ENCODE peak calls at places on chromosomes 4 and X, in seven cellular contexts. J is GM23338, V is GM23248, U is HCT116, F is MM.1S, O is PC-3, I is neural progenitor cell. X is an unnamed sample.

GRCh38 chr4:181646864-181647263 is 596.3 kb upstream of the TENM3 start:
- DNase-seq in I (no peak), O (no peak), J (no peak), V (peak), U (no peak), F (no peak), X (no peak)

GRCh38 chr4:114025176-114025777 is 45.8 kb upstream of the ARSJ start:
- DNase-seq in F (peak), V (no peak), J (no peak), O (no peak), U (no peak), I (no peak), X (peak)

GRCh38 chr4:169612869-169613859 is 781 bp upstream of the NEK1 start:
- DNase-seq in F (peak), I (peak), O (peak), J (peak), V (peak), U (peak), X (peak)

GRCh38 chrX:141894733-141895132 is 9.0 kb upstream of the MAGEC1 start:
- DNase-seq in U (no peak), V (no peak), O (no peak), F (no peak), J (no peak), I (no peak), X (no peak)

GRCh38 chr4:108193891-108194672 is 25.4 kb upstream of the LEF1 start:
- DNase-seq in U (no peak), I (peak), V (no peak), F (no peak), J (peak), O (no peak), X (no peak)

GRCh38 chr4:87007345-87008181 is 72.8 kb downstream of the AFF1 start:
- DNase-seq in V (peak), U (no peak), F (peak), J (peak), O (peak), I (peak), X (peak)

GRCh38 chrX:18291006-18291545 is 63.4 kb downstream of the SCML2 start:
- DNase-seq in I (no peak), O (no peak), V (no peak), J (no peak), F (no peak), U (no peak), X (no peak)

GRCh38 chrX:103710609-103711008 is at the start of gene TMEM31:
- DNase-seq in O (no peak), U (no peak), V (no peak), J (no peak), I (no peak), F (no peak), X (no peak)

GRCh38 chr4:184406915-184407314 is 67.4 kb downstream of the IRF2 start:
- DNase-seq in V (no peak), J (no peak), U (no peak), F (no peak), O (no peak), I (no peak), X (no peak)

GRCh38 chrX:83934220-83934619 is 73.3 kb downstream of the CYLC1 start:
- DNase-seq in V (peak), F (no peak), U (no peak), O (peak), I (no peak), J (peak), X (no peak)

GRCh38 chr4:53196872-53197759 is 168.7 kb downstream of the SCFD2 start:
- DNase-seq in O (peak), I (peak), V (peak), F (peak), J (peak), U (peak), X (peak)

GRCh38 chr4:147360301-147360700 is 120.6 kb upstream of the EDNRA start:
- DNase-seq in O (peak), I (no peak), U (no peak), J (no peak), F (no peak), V (peak), X (peak)

DNA sequence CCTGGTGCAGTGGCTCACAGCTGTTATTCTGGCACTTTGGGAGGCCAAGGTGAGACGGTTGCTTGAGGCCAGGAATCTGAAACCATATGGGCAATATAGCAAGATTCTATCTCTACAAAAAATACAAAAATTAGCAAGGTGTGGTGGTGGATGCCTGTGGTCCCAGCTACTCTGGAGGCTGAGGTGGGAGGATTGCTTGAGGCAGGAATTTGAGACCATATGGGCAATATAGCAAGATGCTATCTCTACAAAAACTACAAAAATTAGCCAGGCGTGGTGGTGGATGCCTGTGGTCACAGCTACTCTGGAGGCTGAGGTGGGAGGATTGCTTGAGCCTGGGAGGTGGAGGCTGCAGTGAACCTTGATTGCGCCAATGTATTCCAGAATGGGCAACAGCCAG is 2.3 kb downstream of the ADGRG4 start:
- DNase-seq in U (no peak), I (no peak), J (no peak), V (no peak), O (no peak), F (no peak), X (no peak)
- TF ChIP-seq EZH2 in U (no peak), I (no peak), J (no peak), V (no peak), O (no peak), F (no peak), X (no peak)

DNA sequence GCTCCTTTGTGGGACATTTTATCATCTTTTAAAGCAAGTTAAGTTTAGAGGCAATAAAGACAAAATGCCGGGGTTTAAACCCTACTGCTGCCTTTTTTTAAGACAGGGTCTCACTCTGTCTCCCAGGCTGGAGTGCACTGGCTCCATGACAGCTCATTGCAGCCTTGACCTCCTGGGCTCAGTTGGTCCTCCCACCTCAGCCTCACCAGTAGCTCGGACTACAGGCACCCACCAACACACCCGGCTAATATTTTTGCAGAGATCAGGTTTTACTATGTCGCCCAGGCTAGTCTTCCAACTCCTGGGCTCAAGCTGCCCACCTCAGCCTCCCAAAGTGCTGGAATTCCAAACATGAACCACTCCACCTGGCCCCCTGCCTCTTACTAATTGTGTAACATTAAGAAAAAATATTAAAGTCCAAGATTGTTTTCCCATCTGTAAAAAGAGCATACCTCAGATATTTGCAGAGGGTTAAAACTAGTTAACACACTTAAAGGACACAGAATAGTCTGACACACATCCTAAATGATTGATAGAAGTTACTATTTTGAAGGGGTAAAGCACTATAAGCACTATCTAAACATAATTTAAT is 9.8 kb downstream of the HNRNPD start:
- DNase-seq in O (no peak), V (no peak), J (no peak), U (no peak), F (no peak), I (no peak), X (no peak)
- H3K4me2 ChIP-seq in O (no peak), V (peak), J (no peak), U (no peak), F (peak), I (no peak), X (no peak)

GRCh38 chrX:12580548-12580947 is 210.7 kb upstream of the PRPS2 start:
- DNase-seq in O (peak), U (no peak), V (no peak), J (no peak), I (no peak), F (no peak), X (no peak)
- TF ChIP-seq EZH2phosphoT487 in O (no peak), U (no peak), V (no peak), J (no peak), I (no peak), F (no peak), X (no peak)

GRCh38 chr4:41538017-41538733 is at the start of gene LIMCH1:
- DNase-seq in F (no peak), V (peak), J (peak), U (no peak), O (peak), I (peak), X (no peak)
- TF ChIP-seq EZH2 in F (no peak), V (no peak), J (no peak), U (no peak), O (no peak), I (no peak), X (no peak)

DNA sequence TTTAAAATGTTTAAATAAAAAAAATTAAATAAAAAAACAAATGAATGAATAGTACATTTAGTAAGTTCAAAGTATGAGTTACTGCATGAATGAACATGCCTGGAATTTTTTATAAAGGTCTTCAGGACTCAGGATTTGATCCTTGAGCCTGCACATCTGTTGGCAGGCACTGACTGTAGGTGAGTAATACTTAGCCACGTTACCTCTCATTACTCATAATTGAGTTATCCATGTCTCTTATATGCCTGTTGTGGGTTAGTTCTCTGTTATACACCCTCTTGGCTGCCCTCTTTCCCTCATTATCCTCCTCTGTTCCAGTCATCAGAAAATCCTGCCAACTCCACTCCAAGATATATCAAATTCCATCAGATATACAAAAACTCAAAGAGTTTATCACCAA is 276.0 kb downstream of the FBXW7 start:
- DNase-seq in V (peak), F (no peak), I (no peak), U (no peak), J (no peak), O (peak), X (no peak)
- H3K4me2 ChIP-seq in V (peak), F (no peak), I (no peak), U (peak), J (no peak), O (peak), X (no peak)

DNA sequence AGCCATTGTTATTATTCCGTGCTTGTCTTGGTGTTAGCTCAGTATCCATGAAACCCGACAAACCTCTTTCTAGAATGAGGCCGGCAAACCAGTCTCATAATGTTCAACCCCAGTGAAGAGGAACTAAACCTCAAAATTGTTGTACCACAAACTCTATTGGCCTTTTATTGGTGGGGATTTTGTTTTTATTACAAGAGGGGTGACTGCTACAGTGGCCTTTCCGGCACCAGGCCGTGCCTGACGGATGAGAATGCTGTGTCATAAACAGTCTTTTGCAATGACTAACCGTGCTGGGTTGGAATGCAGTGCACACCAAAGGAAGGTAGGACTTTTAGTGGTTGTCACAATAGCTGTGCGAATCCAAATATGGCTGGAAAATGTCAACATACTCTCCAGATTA is 60.8 kb downstream of the SHROOM2 start:
- DNase-seq in I (no peak), V (peak), J (no peak), U (no peak), O (peak), F (no peak), X (peak)
- TF ChIP-seq EZH2phosphoT487 in I (no peak), V (no peak), J (no peak), U (no peak), O (no peak), F (no peak), X (no peak)

GRCh38 chrX:15797707-15798106 is 7.4 kb downstream of the ZRSR2 start:
- DNase-seq in V (no peak), O (no peak), J (no peak), U (no peak), I (no peak), F (no peak), X (no peak)
- TF ChIP-seq EZH2 in V (no peak), O (no peak), J (no peak), U (no peak), I (no peak), F (no peak), X (no peak)

GRCh38 chrX:37779857-37780256 is at the start of gene CYBB:
- DNase-seq in O (no peak), J (no peak), U (no peak), F (no peak), I (no peak), V (no peak), X (no peak)
- H3K4me2 ChIP-seq in O (no peak), J (no peak), U (no peak), F (peak), I (no peak), V (no peak), X (no peak)